ENCODE peak calls at places on chromosomes 3 and 15, in seven cellular contexts. P is heart left ventricle; R is AG04450; C is OCI-LY7; M is cardiac muscle cell; O is GM23338; I is CD4-positive, alpha-beta memory T cell. N is an unnamed sample.

GRCh38 chr3:153355559-153355958 is 193.5 kb downstream of the RAP2B start:
- DNase-seq in M (no peak), I (no peak), P (no peak), O (no peak), R (no peak), C (no peak), N (no peak)

GRCh38 chr3:151101270-151101954 is 15.9 kb downstream of the MED12L start:
- DNase-seq in C (no peak), M (no peak), I (no peak), O (no peak), R (no peak), P (no peak), N (peak; percentile 36)

GRCh38 chr15:28112962-28113361 is 13.8 kb upstream of the OCA2 start:
- DNase-seq in O (no peak), P (peak; percentile 14), R (no peak), M (no peak), C (no peak), I (no peak), N (no peak)

GRCh38 chr3:194369522-194370279 is at the start of gene LRRC15:
- DNase-seq in M (peak; percentile 41), P (no peak), O (peak; percentile 56), C (no peak), R (no peak), I (no peak), N (no peak)

GRCh38 chr3:184636774-184637316 is 75.0 kb downstream of the MAGEF1 start:
- DNase-seq in O (no peak), C (no peak), I (no peak), R (peak; percentile 36), M (peak; percentile 86), P (no peak), N (no peak)

GRCh38 chr3:144947895-144948294 is 976.3 kb downstream of the DIPK2A start:
- DNase-seq in O (no peak), I (no peak), P (no peak), R (no peak), M (no peak), C (no peak), N (no peak)

GRCh38 chr3:119331661-119332060 is 37.5 kb downstream of the ARHGAP31 start:
- DNase-seq in O (no peak), R (no peak), C (no peak), P (no peak), I (no peak), M (no peak), N (no peak)

GRCh38 chr3:19229086-19229485 is 80.8 kb downstream of the KCNH8 start:
- DNase-seq in R (no peak), P (no peak), C (peak; percentile 16), M (no peak), O (no peak), I (no peak), N (no peak)

GRCh38 chr15:76382987-76383728 is 46.6 kb downstream of the ISL2 start:
- DNase-seq in C (no peak), O (no peak), I (no peak), P (no peak), R (no peak), M (no peak), N (no peak)

GRCh38 chr3:41768363-41768762 is 193.5 kb downstream of the ULK4 start:
- DNase-seq in P (no peak), I (no peak), O (no peak), C (no peak), R (no peak), M (no peak), N (no peak)

GRCh38 chr15:29480278-29480677 is 210.7 kb upstream of the NSMCE3 start:
- DNase-seq in R (no peak), P (no peak), I (no peak), C (no peak), O (no peak), M (no peak), N (no peak)

GRCh38 chr3:108953210-108953609 is 469 bp downstream of the GUCA1C start:
- DNase-seq in M (no peak), C (no peak), R (no peak), P (no peak), O (no peak), I (no peak), N (no peak)

GRCh38 chr3:136893848-136894443 is 31.9 kb downstream of the NCK1 start:
- DNase-seq in P (no peak), I (no peak), C (no peak), O (peak; percentile 27), R (peak; percentile 67), M (peak; percentile 61), N (no peak)

DNA sequence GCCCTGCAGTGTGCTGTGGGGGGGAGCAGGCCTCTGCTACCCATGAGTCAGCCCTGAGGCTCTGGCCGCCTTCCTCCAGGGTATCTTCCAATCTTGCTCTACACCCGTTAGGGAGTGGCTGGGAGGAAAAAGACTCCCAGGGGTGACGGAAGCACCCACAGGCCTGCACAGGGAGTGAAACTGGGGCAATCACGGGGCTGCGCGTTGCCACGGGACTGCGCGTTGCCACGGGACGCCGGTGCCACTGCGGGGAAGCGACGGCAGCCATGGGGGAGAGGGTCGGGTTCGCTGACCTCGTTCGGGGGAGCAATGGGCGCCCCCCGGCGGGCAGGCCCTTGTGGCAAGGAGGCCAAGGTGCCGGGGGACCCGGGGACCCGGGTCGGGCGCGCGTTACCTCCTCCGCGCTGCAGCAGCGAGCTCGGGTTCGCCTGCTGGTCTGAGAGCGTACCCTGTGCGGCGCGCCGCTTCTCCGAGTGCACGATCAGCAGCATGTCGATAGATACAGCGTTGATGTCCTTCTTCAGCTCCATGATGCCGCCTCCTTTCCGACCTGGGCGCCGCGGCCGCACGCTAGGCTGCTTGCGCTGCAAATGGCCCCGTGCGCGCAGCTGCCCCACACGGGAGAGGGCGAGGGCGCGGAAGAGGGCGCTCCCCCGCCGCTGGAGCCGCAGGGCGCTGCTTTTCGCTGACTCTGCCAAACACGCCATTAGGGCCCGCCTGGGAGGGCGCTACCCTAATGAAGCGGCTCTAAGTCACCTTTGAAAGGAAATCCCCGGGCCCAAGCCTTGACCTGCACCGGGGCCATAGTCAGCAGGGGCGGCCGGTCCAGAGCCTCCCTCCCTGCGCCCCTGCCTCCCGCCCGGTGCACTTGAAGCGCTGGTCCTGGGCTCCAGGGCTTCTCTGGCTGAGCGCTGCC is at the start of gene KY:
- DNase-seq in R (no peak), I (no peak), O (peak; percentile 77), C (no peak), P (peak; percentile 61), M (peak; percentile 60), N (no peak)
- H3K4me3 ChIP-seq in R (peak within 1 kb of the TSS; percentile 58), I (no peak within 1 kb of the TSS), O (peak within 1 kb of the TSS; percentile 59), C (no peak within 1 kb of the TSS), P (peak within 1 kb of the TSS; percentile 62), M (peak within 1 kb of the TSS; percentile 18), N (no peak within 1 kb of the TSS)

DNA sequence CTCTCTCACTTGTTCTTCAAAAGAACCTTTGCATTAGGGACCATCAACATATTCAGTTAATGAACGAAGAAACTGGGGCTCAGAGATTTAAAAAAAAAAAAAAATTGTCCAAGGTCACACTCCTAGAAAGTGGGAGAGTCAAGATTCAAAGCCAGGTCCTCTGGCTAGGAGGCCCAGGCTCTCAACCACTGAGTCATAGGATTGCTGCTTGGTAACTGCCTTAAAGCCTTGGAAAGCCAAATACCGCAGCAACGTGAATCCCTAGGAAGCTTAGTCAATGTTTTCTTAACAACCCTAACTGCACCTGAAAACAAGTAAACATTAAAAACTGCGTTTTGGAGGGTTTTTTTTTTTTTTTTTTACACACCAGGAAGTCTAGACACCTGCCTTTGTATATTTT is 156.8 kb downstream of the WNT5A start:
- DNase-seq in R (peak; percentile 85), P (no peak), I (no peak), O (no peak), C (no peak), M (peak; percentile 84), N (no peak)
- H3K27ac ChIP-seq in R (peak overlapping the region; percentile 43), P (no peak overlapping the region), I (no peak overlapping the region), O (no peak overlapping the region), C (no peak overlapping the region), M (no peak overlapping the region), N (no peak overlapping the region)

GRCh38 chr3:113638910-113639309 is 57.5 kb downstream of the USF3 start:
- DNase-seq in R (no peak), O (no peak), C (no peak), M (no peak), P (no peak), I (no peak), N (no peak)
- H3K4me3 ChIP-seq in R (no peak overlapping the region), O (no peak overlapping the region), C (no peak overlapping the region), M (no peak overlapping the region), P (no peak overlapping the region), I (no peak overlapping the region), N (no peak overlapping the region)

GRCh38 chr3:141959921-141960554 is 83.6 kb downstream of the ATP1B3 start:
- DNase-seq in I (no peak), P (no peak), M (peak; percentile 74), R (no peak), C (no peak), O (no peak), N (no peak)
- H3K27ac ChIP-seq in I (no peak overlapping the region), P (peak overlapping the region; percentile 38), M (no peak overlapping the region), R (peak overlapping the region; percentile 87), C (no peak overlapping the region), O (no peak overlapping the region), N (no peak overlapping the region)

GRCh38 chr15:91319715-91320059 is 219.6 kb downstream of the SV2B start:
- DNase-seq in I (no peak), P (no peak), C (no peak), R (no peak), M (no peak), O (no peak), N (no peak)

GRCh38 chr15:91318976-91319714 is 219.1 kb downstream of the SV2B start:
- DNase-seq in O (no peak), M (no peak), R (no peak), I (no peak), P (no peak), C (no peak), N (no peak)

GRCh38 chr15:91316123-91316522 is 216.1 kb downstream of the SV2B start:
- DNase-seq in I (no peak), O (no peak), P (no peak), R (no peak), C (no peak), M (no peak), N (peak; percentile 69)

GRCh38 chr15:91320106-91320505 is 220.0 kb downstream of the SV2B start:
- DNase-seq in M (no peak), R (no peak), O (no peak), I (peak; percentile 33), C (no peak), P (no peak), N (no peak)
- H3K4me3 ChIP-seq in M (no peak overlapping the region), R (no peak overlapping the region), O (no peak overlapping the region), I (no peak overlapping the region), C (no peak overlapping the region), P (no peak overlapping the region), N (no peak overlapping the region)

N was measured in DND-41.